ENCODE peak calls at places on chromosomes 6 and 20, in six cellular contexts. V is GM12878, X is GM23338, G is K562, P is HepG2, R is H1. Y is an unnamed sample.

GRCh38 chr6:41488392-41489129 is 57.6 kb upstream of the FOXP4 start:
- DNase-seq in R (no peak), P (peak), V (peak), X (peak), G (no peak), Y (peak)

GRCh38 chr20:48866936-48867335 is 39.1 kb upstream of the PREX1 start:
- DNase-seq in P (no peak), G (no peak), V (no peak), X (no peak), R (no peak), Y (no peak)

GRCh38 chr6:151358475-151358874 is 32.9 kb downstream of the ZBTB2 start:
- DNase-seq in G (no peak), X (no peak), R (no peak), V (no peak), P (no peak), Y (no peak)

GRCh38 chr6:88376759-88377387 is 210.7 kb upstream of the CNR1 start:
- DNase-seq in G (no peak), V (no peak), X (no peak), P (no peak), R (no peak), Y (no peak)

GRCh38 chr6:42104095-42104806 is 38.2 kb downstream of the C6orf132 start:
- DNase-seq in G (peak), P (peak), R (peak), V (peak), X (peak), Y (peak)

GRCh38 chr6:136737343-136738177 is 54.7 kb downstream of the MAP3K5 start:
- DNase-seq in V (no peak), X (no peak), G (peak), R (no peak), P (no peak), Y (no peak)

GRCh38 chr6:131948692-131949614 is 2.2 kb downstream of the CCN2 start:
- DNase-seq in X (no peak), R (no peak), P (peak), G (no peak), V (no peak), Y (no peak)

GRCh38 chr6:45901777-45902650 is 113.6 kb downstream of the CLIC5 start:
- DNase-seq in G (no peak), V (no peak), R (no peak), P (no peak), X (no peak), Y (no peak)

GRCh38 chr6:105135056-105135455 is 44.8 kb downstream of the POPDC3 start:
- DNase-seq in G (no peak), R (no peak), X (peak), P (peak), V (no peak), Y (no peak)

GRCh38 chr6:32937230-32937633 is 3.6 kb downstream of the HLA-DMB start:
- DNase-seq in R (no peak), G (no peak), V (no peak), X (no peak), P (no peak), Y (no peak)

GRCh38 chr6:119895626-119896025 is 546.1 kb upstream of the MAN1A1 start:
- DNase-seq in V (no peak), G (no peak), P (no peak), R (no peak), X (no peak), Y (no peak)

GRCh38 chr20:62482136-62482833 is 6.5 kb upstream of the GATA5 start:
- DNase-seq in V (no peak), G (no peak), X (no peak), P (no peak), R (no peak), Y (no peak)

GRCh38 chr6:35919827-35920751 is 809 bp downstream of the SRPK1 start:
- DNase-seq in X (peak), V (no peak), R (no peak), G (peak), P (peak), Y (peak)

GRCh38 chr6:136103763-136104311 is 146.3 kb downstream of the MTFR2 start:
- DNase-seq in R (peak), X (peak), P (peak), G (no peak), V (no peak), Y (peak)

GRCh38 chr6:39188577-39188976 is 40.7 kb downstream of the KCNK5 start:
- DNase-seq in R (no peak), V (no peak), P (no peak), G (peak), X (no peak), Y (no peak)

GRCh38 chr6:20313086-20313485 is 88.6 kb upstream of the E2F3 start:
- DNase-seq in P (no peak), X (no peak), G (peak), R (no peak), V (no peak), Y (no peak)

GRCh38 chr6:31041372-31041974 is 31.2 kb downstream of the MUC22 start:
- DNase-seq in G (no peak), P (peak), R (no peak), V (no peak), X (no peak), Y (no peak)

GRCh38 chr20:21511850-21512633 is 1.8 kb downstream of the NKX2-2 start:
- DNase-seq in P (no peak), R (no peak), G (no peak), V (no peak), X (peak), Y (peak)

GRCh38 chr6:45920819-45921511 is 94.7 kb downstream of the CLIC5 start:
- DNase-seq in X (no peak), G (no peak), R (no peak), P (no peak), V (peak), Y (no peak)

GRCh38 chr20:443223-443793 is 19.0 kb downstream of the TBC1D20 start:
- DNase-seq in X (no peak), P (no peak), R (no peak), V (no peak), G (no peak), Y (no peak)

GRCh38 chr20:49545572-49545971 is 22.4 kb downstream of the PTGIS start:
- DNase-seq in V (no peak), P (no peak), R (no peak), X (peak), G (peak), Y (no peak)

GRCh38 chr6:7203939-7204338 is 96.2 kb downstream of the RREB1 start:
- DNase-seq in R (no peak), V (no peak), G (no peak), X (no peak), P (no peak), Y (no peak)

GRCh38 chr6:138105446-138105845 is 1.8 kb downstream of the PERP start:
- DNase-seq in P (peak), V (no peak), R (no peak), X (peak), G (no peak), Y (no peak)

GRCh38 chr20:327041-327945 is 1.9 kb downstream of the SOX12 start:
- DNase-seq in V (peak), P (peak), G (peak), R (peak), X (peak), Y (peak)

GRCh38 chr6:125910518-125910917 is 46.1 kb upstream of the HINT3 start:
- DNase-seq in G (no peak), R (no peak), V (peak), X (no peak), P (no peak), Y (no peak)

GRCh38 chr20:5569021-5569420 is 181.2 kb upstream of the SHLD1 start:
- DNase-seq in P (peak), X (peak), R (no peak), G (peak), V (no peak), Y (no peak)

GRCh38 chr6:101231606-101232235 is 161.8 kb upstream of the GRIK2 start:
- DNase-seq in X (no peak), P (no peak), R (no peak), G (no peak), V (no peak), Y (no peak)

GRCh38 chr6:35605600-35605999 is 83.1 kb downstream of the FKBP5 start:
- DNase-seq in G (no peak), P (no peak), R (no peak), X (no peak), V (no peak), Y (no peak)

GRCh38 chr6:112007805-112008204 is 46.1 kb upstream of the CCN6 start:
- DNase-seq in R (no peak), V (no peak), G (no peak), X (no peak), P (no peak), Y (no peak)

GRCh38 chr6:46144270-46144669 is 14.5 kb downstream of the ENPP4 start:
- DNase-seq in X (no peak), P (no peak), R (no peak), G (no peak), V (no peak), Y (no peak)

GRCh38 chr6:164085552-164086325 is 671.2 kb downstream of the QKI start:
- DNase-seq in R (no peak), V (no peak), X (peak), G (no peak), P (no peak), Y (no peak)

GRCh38 chr6:152651986-152652385 is 14.8 kb upstream of the SYNE1 start:
- DNase-seq in P (no peak), G (no peak), R (no peak), V (no peak), X (no peak), Y (no peak)

GRCh38 chr6:18016133-18016532 is 28.7 kb upstream of the KIF13A start:
- DNase-seq in P (no peak), G (peak), X (no peak), R (no peak), V (no peak), Y (no peak)

GRCh38 chr6:34982424-34982852 is 93.4 kb downstream of the ANKS1A start:
- DNase-seq in V (no peak), G (peak), R (no peak), P (peak), X (no peak), Y (no peak)

GRCh38 chr20:32623667-32624157 is 38.6 kb upstream of the NOL4L start:
- DNase-seq in X (peak), R (peak), G (no peak), V (no peak), P (no peak), Y (peak)

GRCh38 chr20:40536866-40537265 is 152.2 kb downstream of the MAFB start:
- DNase-seq in P (no peak), X (no peak), G (no peak), R (no peak), V (no peak), Y (no peak)

GRCh38 chr6:47197672-47198640 is 111.7 kb downstream of the TNFRSF21 start:
- DNase-seq in X (no peak), P (no peak), V (no peak), G (no peak), R (no peak), Y (no peak)

DNA sequence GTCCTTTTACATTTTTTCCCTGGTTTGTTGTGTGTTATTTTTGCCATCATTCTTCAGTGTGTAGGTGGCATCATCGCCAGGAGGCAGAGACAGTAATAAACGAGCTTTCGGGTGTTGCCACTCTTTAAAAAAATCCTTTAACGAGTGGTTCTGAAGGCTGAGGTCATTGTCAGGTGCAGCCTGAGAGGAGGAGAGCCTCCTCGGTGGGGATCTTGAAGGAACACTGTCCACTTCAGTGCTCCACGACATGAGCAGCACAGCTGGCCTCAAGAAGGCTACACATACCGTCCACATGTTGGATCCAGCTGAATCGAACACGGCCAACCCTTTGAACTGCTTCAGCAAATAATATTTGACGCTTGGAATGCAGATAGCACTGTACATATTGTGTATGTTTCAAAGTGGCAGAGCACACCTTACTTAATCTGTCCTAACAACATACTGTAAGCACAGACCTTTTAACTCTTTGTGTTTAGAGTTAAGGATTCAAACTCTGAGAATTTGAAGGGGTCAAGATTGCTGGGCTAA is 48.0 kb upstream of the FOXQ1 start:
- DNase-seq in P (peak), R (no peak), X (no peak), G (no peak), V (no peak), Y (no peak)
- TF ChIP-seq CREB1 in P (peak), R (no peak), X (no peak), G (no peak), V (no peak), Y (no peak)

GRCh38 chr6:158002951-158003853 is 21.5 kb downstream of the SYNJ2 start:
- DNase-seq in R (no peak), G (no peak), X (no peak), V (no peak), P (no peak), Y (no peak)
- TF ChIP-seq CREB1 in R (no peak), G (no peak), X (no peak), V (no peak), P (no peak), Y (no peak)

GRCh38 chr6:16511723-16512584 is 249.3 kb downstream of the ATXN1 start:
- DNase-seq in P (no peak), X (no peak), V (peak), R (no peak), G (no peak), Y (no peak)
- TF ChIP-seq CREB1 in P (no peak), X (no peak), V (no peak), R (no peak), G (no peak), Y (no peak)

GRCh38 chr6:14147891-14148290 is 30.3 kb downstream of the CD83 start:
- DNase-seq in R (no peak), P (no peak), X (no peak), V (no peak), G (no peak), Y (no peak)

GRCh38 chr6:14144678-14145113 is 27.1 kb downstream of the CD83 start:
- DNase-seq in R (peak), V (peak), P (peak), X (peak), G (peak), Y (peak)

GRCh38 chr6:14149053-14149746 is 31.6 kb downstream of the CD83 start:
- DNase-seq in V (no peak), G (no peak), R (no peak), X (no peak), P (no peak), Y (no peak)

GRCh38 chr6:14148471-14148870 is 30.9 kb downstream of the CD83 start:
- DNase-seq in R (no peak), P (no peak), V (no peak), G (no peak), X (no peak), Y (no peak)

DNA sequence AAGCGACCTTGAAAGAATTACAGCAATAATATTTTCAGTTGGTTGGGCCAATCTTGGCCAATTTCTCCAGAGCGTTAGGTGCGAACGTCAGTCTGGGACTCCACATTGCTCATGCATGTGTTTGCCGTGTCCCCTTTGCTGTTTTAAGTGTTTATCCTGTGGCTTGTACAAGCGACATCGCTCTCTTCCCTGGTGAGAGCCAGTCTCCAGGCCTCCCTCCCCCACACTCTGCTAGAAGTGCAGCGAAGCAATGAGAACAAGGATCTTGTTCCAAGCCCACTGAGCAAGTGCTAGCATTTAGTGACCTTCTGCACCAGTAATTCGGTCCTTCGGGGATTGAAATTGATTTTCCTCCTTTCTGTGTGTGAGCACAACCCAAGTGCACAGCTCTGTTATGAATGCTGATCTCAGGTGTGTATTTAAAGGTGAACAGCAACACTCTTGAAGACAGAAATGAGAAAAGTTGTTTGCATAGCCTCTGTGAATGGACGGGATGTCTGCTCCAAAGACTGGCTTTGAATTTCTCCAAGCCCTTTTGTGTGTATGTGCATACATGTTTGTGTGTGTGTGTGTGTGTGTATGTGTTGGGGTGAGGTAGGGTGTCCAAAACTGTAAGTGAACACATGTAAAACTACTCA is 29.0 kb downstream of the CD83 start:
- DNase-seq in G (no peak), R (no peak), V (no peak), X (no peak), P (no peak), Y (no peak)
- TF ChIP-seq CREB1 in G (no peak), R (no peak), V (no peak), X (no peak), P (no peak), Y (no peak)

DNA sequence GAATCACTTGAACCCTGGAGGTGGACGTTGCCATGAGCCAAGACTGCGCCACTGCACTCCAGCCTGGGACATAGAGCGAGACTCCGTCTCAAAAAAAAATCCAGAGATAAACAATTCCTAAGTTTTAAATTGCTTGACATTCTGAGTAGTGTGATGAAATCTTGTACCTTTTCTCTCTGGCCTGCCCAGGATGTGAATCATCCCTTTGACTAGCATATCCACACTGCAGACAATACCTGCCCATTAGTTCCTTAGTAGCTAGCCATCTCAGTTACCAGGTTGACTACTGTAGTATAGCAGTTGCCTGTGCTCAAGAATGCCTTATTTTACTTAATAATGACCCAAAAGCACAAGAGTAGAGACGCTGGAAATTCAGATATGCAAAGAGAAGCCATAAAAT is 2.8 kb downstream of the ZFP57 start:
- DNase-seq in V (no peak), R (no peak), X (no peak), P (no peak), G (no peak), Y (no peak)
- TF ChIP-seq CREB1 in V (no peak), R (no peak), X (no peak), P (no peak), G (no peak), Y (no peak)

GRCh38 chr20:9581509-9581908 is 67.1 kb downstream of the LAMP5 start:
- DNase-seq in R (no peak), V (no peak), X (no peak), P (no peak), G (no peak), Y (no peak)
- TF ChIP-seq CREB1 in R (no peak), V (no peak), X (no peak), P (no peak), G (no peak), Y (no peak)

GRCh38 chr20:42112161-42112560 is 494.0 kb upstream of the CHD6 start:
- DNase-seq in X (no peak), R (no peak), P (no peak), G (no peak), V (no peak), Y (no peak)

GRCh38 chr20:42113236-42113635 is 495.1 kb upstream of the CHD6 start:
- DNase-seq in P (no peak), X (no peak), V (no peak), R (no peak), G (no peak), Y (no peak)

GRCh38 chr20:42110301-42110700 is 492.1 kb upstream of the CHD6 start:
- DNase-seq in P (no peak), G (no peak), X (no peak), V (no peak), R (no peak), Y (no peak)

GRCh38 chr20:42111349-42111748 is 493.2 kb upstream of the CHD6 start:
- DNase-seq in G (no peak), R (no peak), X (no peak), P (no peak), V (no peak), Y (no peak)
- TF ChIP-seq CREB1 in G (no peak), R (no peak), X (no peak), P (no peak), V (no peak), Y (no peak)

GRCh38 chr20:10313215-10313614 is 94.6 kb downstream of the SNAP25 start:
- DNase-seq in G (no peak), X (no peak), R (no peak), P (no peak), V (no peak), Y (no peak)

GRCh38 chr20:10315138-10315537 is 96.5 kb downstream of the SNAP25 start:
- DNase-seq in P (peak), G (no peak), R (no peak), X (no peak), V (no peak), Y (no peak)

GRCh38 chr20:10312111-10312510 is 93.5 kb downstream of the SNAP25 start:
- DNase-seq in G (no peak), P (no peak), R (no peak), V (no peak), X (no peak), Y (no peak)

GRCh38 chr20:10313701-10314100 is 95.1 kb downstream of the SNAP25 start:
- DNase-seq in R (no peak), V (no peak), G (no peak), P (no peak), X (no peak), Y (no peak)

DNA sequence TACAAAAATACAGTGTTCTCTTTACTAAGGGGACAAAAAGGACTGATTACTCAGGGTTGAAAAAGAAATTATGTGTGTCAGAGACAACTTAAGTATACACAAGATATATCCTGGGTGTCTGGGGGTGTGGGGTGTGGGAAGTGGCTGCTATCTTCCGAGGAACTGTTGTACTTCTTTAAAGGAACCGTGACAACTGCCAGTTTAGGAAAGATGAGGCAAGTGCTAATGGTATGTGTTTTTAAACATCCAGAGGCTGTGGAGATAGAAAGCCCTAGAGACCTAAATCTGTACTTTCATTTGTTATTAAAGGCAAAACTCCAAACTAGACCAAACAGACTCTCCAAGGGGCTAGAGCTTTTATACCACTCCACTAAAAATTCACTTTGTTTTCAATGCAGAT is 95.6 kb downstream of the SNAP25 start:
- DNase-seq in X (no peak), G (no peak), V (no peak), R (no peak), P (no peak), Y (no peak)
- TF ChIP-seq CREB1 in X (no peak), G (no peak), V (no peak), R (no peak), P (no peak), Y (no peak)